ENCODE peak calls at places on chromosomes 6 and 20, in eight cellular contexts. G is HCT116, I is fibroblast of mammary gland, M is nephron progenitor cell, D is omental fat pad, X is GM10248, F is A673, T is adrenal gland. Y is an unnamed sample.

GRCh38 chr6:68639826-68640505 is 4.9 kb downstream of the ADGRB3 start:
- DNase-seq in G (no peak), I (no peak), M (no peak), D (no peak), X (no peak), F (peak), T (no peak), Y (no peak)

GRCh38 chr6:81722503-81723223 is 29.8 kb downstream of the TENT5A start:
- DNase-seq in G (no peak), I (peak), M (no peak), D (no peak), X (no peak), F (no peak), T (no peak), Y (no peak)

GRCh38 chr6:140774080-140774505 is 1358.6 kb upstream of the GJE1 start:
- DNase-seq in G (peak), I (peak), M (no peak), D (no peak), X (peak), F (peak), T (no peak), Y (peak)

GRCh38 chr20:41800040-41800439 is 181.9 kb upstream of the CHD6 start:
- DNase-seq in G (no peak), I (no peak), M (no peak), D (no peak), X (no peak), F (no peak), T (no peak), Y (no peak)

GRCh38 chr20:6178537-6178936 is 55.7 kb upstream of the FERMT1 start:
- DNase-seq in G (peak), I (peak), M (no peak), D (no peak), X (no peak), F (peak), T (no peak), Y (peak)

GRCh38 chr6:11206576-11206975 is 25.9 kb downstream of the NEDD9 start:
- DNase-seq in G (no peak), I (no peak), M (no peak), D (no peak), X (no peak), F (no peak), T (no peak), Y (no peak)

GRCh38 chr20:6699931-6700562 is 67.4 kb upstream of the BMP2 start:
- DNase-seq in G (no peak), I (no peak), M (no peak), D (no peak), X (no peak), F (no peak), T (no peak), Y (no peak)

GRCh38 chr6:128690063-128690462 is 169.7 kb upstream of the PTPRK start:
- DNase-seq in G (no peak), I (no peak), M (no peak), D (no peak), X (no peak), F (no peak), T (no peak), Y (no peak)

GRCh38 chr20:10793741-10794140 is 119.9 kb upstream of the JAG1 start:
- DNase-seq in G (no peak), I (no peak), M (no peak), D (no peak), X (no peak), F (no peak), T (no peak), Y (no peak)

GRCh38 chr6:30824698-30825097 is 59.6 kb upstream of the DDR1 start:
- DNase-seq in G (no peak), I (no peak), M (no peak), D (no peak), X (no peak), F (no peak), T (no peak), Y (no peak)

GRCh38 chr6:4774715-4775590 is 1.3 kb upstream of the CDYL start:
- DNase-seq in G (no peak), I (no peak), M (peak), D (no peak), X (peak), F (no peak), T (no peak), Y (no peak)

GRCh38 chr6:163811317-163811716 is 396.8 kb downstream of the QKI start:
- DNase-seq in G (no peak), I (no peak), M (no peak), D (no peak), X (no peak), F (no peak), T (no peak), Y (no peak)

GRCh38 chr6:40789143-40789764 is 202.1 kb upstream of the LRFN2 start:
- DNase-seq in G (no peak), I (no peak), M (peak), D (no peak), X (peak), F (no peak), T (no peak), Y (no peak)

GRCh38 chr6:2764610-2765165 is 505 bp upstream of the WRNIP1 start:
- DNase-seq in G (no peak), I (peak), M (no peak), D (no peak), X (peak), F (peak), T (peak), Y (peak)

GRCh38 chr20:51631011-51631950 is 88.8 kb upstream of the NFATC2 start:
- DNase-seq in G (peak), I (peak), M (no peak), D (peak), X (no peak), F (peak), T (no peak), Y (peak)

GRCh38 chr6:52904562-52905279 is 4.8 kb downstream of the GSTA3 start:
- DNase-seq in G (no peak), I (peak), M (no peak), D (no peak), X (no peak), F (peak), T (no peak), Y (peak)

GRCh38 chr6:140281236-140281635 is 906.8 kb upstream of the CITED2 start:
- DNase-seq in G (no peak), I (no peak), M (no peak), D (no peak), X (no peak), F (no peak), T (no peak), Y (no peak)

GRCh38 chr20:23867152-23867776 is 12.3 kb downstream of the CST5 start:
- DNase-seq in G (no peak), I (no peak), M (no peak), D (no peak), X (no peak), F (no peak), T (no peak), Y (no peak)

GRCh38 chr6:4567141-4567540 is 209.1 kb upstream of the CDYL start:
- DNase-seq in G (no peak), I (peak), M (no peak), D (no peak), X (no peak), F (no peak), T (no peak), Y (no peak)

GRCh38 chr6:164108869-164109769 is 694.6 kb downstream of the QKI start:
- DNase-seq in G (no peak), I (peak), M (no peak), D (no peak), X (no peak), F (no peak), T (peak), Y (peak)

GRCh38 chr20:53599378-53599777 is 5.7 kb upstream of the ZNF217 start:
- DNase-seq in G (no peak), I (no peak), M (no peak), D (no peak), X (no peak), F (no peak), T (peak), Y (no peak)

GRCh38 chr6:45915776-45916348 is 99.8 kb downstream of the CLIC5 start:
- DNase-seq in G (no peak), I (no peak), M (no peak), D (no peak), X (no peak), F (no peak), T (no peak), Y (no peak)

GRCh38 chr6:28335040-28335563 is 846 bp downstream of the ZSCAN31 start:
- DNase-seq in G (no peak), I (no peak), M (peak), D (no peak), X (no peak), F (no peak), T (peak), Y (no peak)

GRCh38 chr6:166435574-166435973 is 52.8 kb upstream of the MPC1 start:
- DNase-seq in G (no peak), I (no peak), M (no peak), D (no peak), X (no peak), F (peak), T (no peak), Y (no peak)

GRCh38 chr6:133945158-133945557 is 7.9 kb upstream of the TBPL1 start:
- DNase-seq in G (no peak), I (no peak), M (no peak), D (no peak), X (no peak), F (no peak), T (no peak), Y (peak)
- TF ChIP-seq CTCF in G (no peak), I (no peak), M (no peak), D (no peak), X (no peak), F (no peak), T (no peak), Y (no peak)

GRCh38 chr6:149482542-149483261 is 2.1 kb downstream of the ZC3H12D start:
- DNase-seq in G (no peak), I (no peak), M (no peak), D (no peak), X (no peak), F (no peak), T (no peak), Y (no peak)

GRCh38 chr6:149483302-149483701 is 1.5 kb downstream of the ZC3H12D start:
- DNase-seq in G (no peak), I (no peak), M (no peak), D (no peak), X (no peak), F (no peak), T (no peak), Y (no peak)

GRCh38 chr6:149487316-149487715 is 2.5 kb upstream of the ZC3H12D start:
- DNase-seq in G (no peak), I (no peak), M (no peak), D (no peak), X (no peak), F (no peak), T (no peak), Y (no peak)

GRCh38 chr6:149483849-149484635 is 772 bp downstream of the ZC3H12D start:
- DNase-seq in G (no peak), I (no peak), M (no peak), D (no peak), X (no peak), F (no peak), T (no peak), Y (no peak)

GRCh38 chr6:149484733-149485700 is at the start of gene ZC3H12D:
- DNase-seq in G (peak), I (peak), M (no peak), D (no peak), X (no peak), F (peak), T (peak), Y (peak)
- TF ChIP-seq CTCF in G (peak), I (no peak), M (no peak), D (no peak), X (peak), F (no peak), T (peak), Y (no peak)

GRCh38 chr6:113190170-113190569 is 667.0 kb upstream of the MARCKS start:
- DNase-seq in G (peak), I (peak), M (no peak), D (no peak), X (no peak), F (peak), T (no peak), Y (peak)
- TF ChIP-seq CTCF in G (peak), I (peak), M (no peak), D (no peak), X (no peak), F (peak), T (no peak), Y (peak)

DNA sequence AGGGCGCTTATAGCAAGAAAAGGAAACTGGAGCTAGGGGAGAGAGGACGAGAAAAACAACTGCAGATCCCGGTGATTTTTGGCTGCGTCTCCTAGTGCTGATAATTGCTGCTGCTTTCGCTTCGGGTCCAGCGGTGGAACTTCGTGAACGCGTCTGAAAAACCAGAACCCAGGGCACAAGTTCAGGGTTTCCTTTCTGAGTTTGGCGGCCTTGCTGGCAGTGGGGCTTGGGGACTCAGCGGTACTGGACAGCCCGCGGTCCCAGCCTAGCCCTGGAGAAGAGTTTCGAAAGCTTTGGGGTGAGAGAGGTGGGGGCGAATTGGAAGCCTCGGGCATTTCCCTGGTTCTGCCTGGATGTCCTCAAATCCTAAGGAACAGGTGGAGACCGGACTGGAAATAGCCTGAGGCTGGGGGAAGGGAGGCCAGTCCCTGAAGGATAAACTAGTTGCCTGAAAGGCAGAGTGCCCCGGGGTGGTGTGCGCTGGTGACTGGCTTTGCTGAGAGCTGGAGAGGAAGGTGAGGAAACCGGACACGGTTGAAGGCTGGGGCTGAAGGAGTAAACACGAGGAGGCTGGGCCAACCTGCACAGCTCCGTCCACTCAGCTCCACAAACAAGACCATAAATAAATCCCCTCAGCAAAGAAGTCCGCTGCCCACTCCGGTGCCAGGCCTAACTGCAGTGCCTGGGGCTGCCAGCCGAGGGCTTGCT is 857 bp downstream of the GMPR start:
- DNase-seq in G (no peak), I (no peak), M (peak), D (peak), X (no peak), F (peak), T (peak), Y (peak)
- TF ChIP-seq CTCF in G (peak), I (no peak), M (peak), D (no peak), X (no peak), F (peak), T (peak), Y (no peak)

DNA sequence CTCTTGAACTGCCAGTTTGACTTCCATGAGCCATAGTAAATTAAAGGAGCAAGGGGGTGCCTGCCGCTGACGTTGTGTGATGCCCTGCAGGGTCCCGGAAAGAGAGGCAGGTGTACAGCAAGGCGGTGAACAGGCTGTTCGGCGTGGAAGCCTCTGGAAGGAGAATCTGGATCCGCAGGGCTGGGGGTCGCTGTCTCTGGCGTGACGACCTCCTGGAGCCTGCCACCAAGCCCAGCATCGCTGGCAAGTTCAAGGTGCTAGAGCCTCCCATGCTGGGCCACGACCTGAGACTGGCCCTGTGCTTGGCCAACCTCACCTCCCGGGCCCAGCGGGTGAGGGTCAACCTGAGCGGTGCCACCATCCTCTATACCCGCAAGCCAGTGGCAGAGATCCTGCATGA is 36.4 kb downstream of the TGM6 start:
- DNase-seq in G (no peak), I (no peak), M (no peak), D (no peak), X (no peak), F (no peak), T (no peak), Y (no peak)
- TF ChIP-seq CTCF in G (no peak), I (no peak), M (no peak), D (no peak), X (no peak), F (no peak), T (no peak), Y (no peak)

DNA sequence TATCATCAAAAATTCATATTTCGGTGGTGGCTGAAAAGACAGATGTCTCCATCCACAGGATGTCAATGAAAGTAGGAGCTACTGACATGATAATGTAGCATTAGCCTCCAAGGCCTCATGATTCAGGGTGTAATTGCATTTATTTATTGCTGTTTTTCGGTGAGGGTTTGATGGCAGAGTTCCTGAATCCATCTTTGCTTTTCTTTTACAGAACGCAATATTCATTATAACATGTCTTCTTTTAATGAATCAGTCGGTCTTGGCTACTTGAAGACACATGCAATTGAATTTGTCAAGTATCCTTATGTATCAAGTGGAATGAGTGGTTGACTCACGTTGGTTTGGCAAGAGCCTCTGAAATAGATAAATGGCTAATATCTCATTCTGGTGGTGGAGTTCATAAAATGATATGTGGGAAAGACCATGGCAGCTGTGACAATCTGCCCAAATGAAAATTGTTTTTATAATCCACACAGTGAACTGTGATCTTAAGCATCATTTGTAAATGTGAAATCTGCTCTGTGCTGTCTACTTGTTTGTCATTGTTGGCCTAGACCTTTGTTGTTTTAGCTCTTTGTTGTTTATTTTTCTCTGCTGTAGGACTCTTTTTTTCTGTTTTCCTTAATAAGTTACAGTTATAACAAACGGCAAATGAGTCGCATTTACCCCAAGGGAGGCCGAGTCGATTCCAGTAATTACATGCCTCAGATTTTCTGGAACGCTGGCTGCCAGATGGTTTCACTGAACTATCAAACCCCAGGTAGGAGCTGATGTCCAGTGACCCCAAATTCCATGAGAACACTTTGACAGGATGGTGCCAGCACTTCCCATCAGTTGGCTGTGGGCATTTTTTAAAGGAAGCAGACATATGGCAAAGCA is 105.7 kb upstream of the LAMP5 start:
- DNase-seq in G (no peak), I (peak), M (no peak), D (no peak), X (no peak), F (no peak), T (no peak), Y (peak)
- TF ChIP-seq CTCF in G (no peak), I (no peak), M (no peak), D (no peak), X (no peak), F (peak), T (no peak), Y (no peak)

GRCh38 chr20:49028684-49029083 is 17.4 kb upstream of the CSE1L start:
- DNase-seq in G (no peak), I (peak), M (no peak), D (no peak), X (no peak), F (peak), T (no peak), Y (peak)
- TF ChIP-seq CTCF in G (peak), I (peak), M (peak), D (no peak), X (peak), F (peak), T (peak), Y (peak)

DNA sequence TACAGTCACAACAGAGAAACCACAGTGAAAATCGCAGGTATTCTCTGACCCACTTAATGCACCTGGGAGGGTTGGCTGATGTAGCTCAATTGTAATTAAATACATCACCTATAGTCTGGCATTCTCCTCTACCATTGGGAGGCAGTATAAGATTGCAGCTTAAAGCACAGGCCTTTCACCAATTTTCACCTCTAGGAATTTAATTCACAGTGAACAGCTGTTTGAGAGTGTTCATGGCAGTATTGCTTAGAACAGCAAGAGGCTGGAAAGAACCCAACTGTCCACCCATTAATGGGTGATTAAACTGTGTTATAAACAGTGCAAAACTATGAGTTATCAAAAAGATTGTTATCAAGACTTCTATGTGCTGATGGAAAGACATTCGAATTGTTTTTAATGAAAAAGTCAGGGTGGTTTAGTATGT is 2.0 kb downstream of the EDEM2 start:
- DNase-seq in G (peak), I (peak), M (no peak), D (no peak), X (peak), F (peak), T (no peak), Y (peak)
- TF ChIP-seq CTCF in G (peak), I (peak), M (peak), D (no peak), X (peak), F (peak), T (peak), Y (peak)

DNA sequence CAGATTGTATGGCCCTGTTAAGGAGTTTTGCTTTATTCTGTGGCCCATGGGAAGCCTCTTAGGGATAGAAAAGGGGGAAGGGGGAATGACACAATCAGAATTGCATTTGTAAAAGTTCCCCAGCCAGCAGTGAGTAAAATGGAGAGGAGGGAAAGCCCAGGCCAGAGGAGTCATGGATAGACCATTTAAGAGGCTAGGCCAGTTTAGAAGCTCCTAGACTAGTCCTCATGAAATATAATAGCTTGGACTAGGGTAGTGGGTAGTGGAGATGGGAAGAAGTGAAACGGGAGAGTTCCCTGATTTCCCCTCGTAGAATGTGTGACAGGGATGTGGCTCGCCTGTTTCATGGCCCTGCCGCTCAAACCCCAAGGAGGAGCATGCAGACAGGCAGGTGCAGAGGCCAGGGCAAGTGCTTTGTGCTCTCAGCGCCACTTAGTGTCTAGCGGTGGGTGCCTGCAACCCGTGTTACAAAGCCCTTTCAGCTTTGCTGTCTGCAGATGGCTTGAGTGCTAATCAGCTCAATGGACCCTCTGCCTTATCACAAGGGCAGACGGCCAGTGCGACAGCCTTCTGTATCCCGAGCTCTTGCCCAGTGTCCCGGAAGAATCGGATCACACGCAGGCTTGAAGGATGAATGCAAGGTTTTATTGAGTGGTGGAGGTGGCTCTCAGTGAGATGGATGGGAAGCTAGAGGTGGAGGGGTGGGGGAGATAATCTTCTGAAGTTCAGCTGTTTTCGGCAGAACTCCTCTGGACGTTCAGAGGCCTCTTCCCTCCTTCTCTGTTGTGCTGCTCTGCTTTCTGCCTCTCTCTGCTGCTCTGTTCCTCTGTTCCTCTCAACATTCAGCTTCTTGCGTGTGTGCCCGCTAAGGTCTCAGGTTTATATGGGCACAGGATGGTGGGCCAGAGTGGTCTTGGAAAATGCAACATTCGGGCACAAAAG is 141.1 kb downstream of the CEP57L1 start:
- DNase-seq in G (no peak), I (no peak), M (peak), D (no peak), X (peak), F (no peak), T (no peak), Y (no peak)
- TF ChIP-seq CTCF in G (no peak), I (no peak), M (no peak), D (no peak), X (peak), F (no peak), T (no peak), Y (no peak)

GRCh38 chr6:89520730-89521129 is 87.8 kb downstream of the ANKRD6 start:
- DNase-seq in G (no peak), I (no peak), M (no peak), D (no peak), X (no peak), F (no peak), T (no peak), Y (no peak)
- TF ChIP-seq CTCF in G (no peak), I (no peak), M (no peak), D (no peak), X (no peak), F (no peak), T (no peak), Y (no peak)

Y was measured in MCF 10A.